ENCODE peak calls at places on chromosome 12, in seven cellular contexts. One of them, this sample, is unnamed.

GRCh38 chr12:51362307-51362706 is 15.8 kb upstream of the CELA1 start:
- DNase-seq in stimulated activated CD8-positive, alpha-beta memory T cell treated with anti-CD3 and anti-CD28 coated beads, Interleukin-2, amount 100 ng/mL, for 1 hour: no peak
- DNase-seq in ovary: no peak
- DNase-seq in fibroblast of mammary gland: no peak
- DNase-seq in T-helper 2 cell: no peak
- DNase-seq in activated naive CD4-positive, alpha-beta T cell treated with anti-CD3 and anti-CD28 coated beads, Interleukin-2, amount 10 ng/mL, durations not matched to agents 7 days and 5 days: no peak
- DNase-seq in left cardiac atrium: no peak
- DNase-seq in this sample: no peak

GRCh38 chr12:121996945-121997612 is 24.6 kb upstream of the BCL7A start:
- DNase-seq in stimulated activated CD8-positive, alpha-beta memory T cell treated with anti-CD3 and anti-CD28 coated beads, Interleukin-2, amount 100 ng/mL, for 1 hour: no peak
- DNase-seq in ovary: no peak
- DNase-seq in fibroblast of mammary gland: peak; percentile 46
- DNase-seq in T-helper 2 cell: no peak
- DNase-seq in activated naive CD4-positive, alpha-beta T cell treated with anti-CD3 and anti-CD28 coated beads, Interleukin-2, amount 10 ng/mL, durations not matched to agents 7 days and 5 days: no peak
- DNase-seq in left cardiac atrium: no peak
- DNase-seq in this sample: no peak

GRCh38 chr12:50401383-50402155 is 884 bp downstream of the LARP4 start:
- DNase-seq in stimulated activated CD8-positive, alpha-beta memory T cell treated with anti-CD3 and anti-CD28 coated beads, Interleukin-2, amount 100 ng/mL, for 1 hour: no peak
- DNase-seq in ovary: no peak
- DNase-seq in fibroblast of mammary gland: peak; percentile 69
- DNase-seq in T-helper 2 cell: no peak
- DNase-seq in activated naive CD4-positive, alpha-beta T cell treated with anti-CD3 and anti-CD28 coated beads, Interleukin-2, amount 10 ng/mL, durations not matched to agents 7 days and 5 days: no peak
- DNase-seq in left cardiac atrium: no peak
- DNase-seq in this sample: no peak

GRCh38 chr12:93378373-93379310 is 917 bp downstream of the NUDT4 start:
- DNase-seq in stimulated activated CD8-positive, alpha-beta memory T cell treated with anti-CD3 and anti-CD28 coated beads, Interleukin-2, amount 100 ng/mL, for 1 hour: peak; percentile 27
- DNase-seq in ovary: peak; percentile 47
- DNase-seq in fibroblast of mammary gland: peak; percentile 72
- DNase-seq in T-helper 2 cell: peak; percentile 41
- DNase-seq in activated naive CD4-positive, alpha-beta T cell treated with anti-CD3 and anti-CD28 coated beads, Interleukin-2, amount 10 ng/mL, durations not matched to agents 7 days and 5 days: peak; percentile 75
- DNase-seq in left cardiac atrium: peak; percentile 45
- DNase-seq in this sample: peak; percentile 73

GRCh38 chr12:57127710-57128518 is at the start of gene LRP1:
- DNase-seq in stimulated activated CD8-positive, alpha-beta memory T cell treated with anti-CD3 and anti-CD28 coated beads, Interleukin-2, amount 100 ng/mL, for 1 hour: peak; percentile 69
- DNase-seq in ovary: peak; percentile 94
- DNase-seq in fibroblast of mammary gland: peak; percentile 84
- DNase-seq in T-helper 2 cell: peak; percentile 71
- DNase-seq in activated naive CD4-positive, alpha-beta T cell treated with anti-CD3 and anti-CD28 coated beads, Interleukin-2, amount 10 ng/mL, durations not matched to agents 7 days and 5 days: peak; percentile 82
- DNase-seq in left cardiac atrium: peak; percentile 89
- DNase-seq in this sample: peak; percentile 71

GRCh38 chr12:98591209-98591608 is 2.3 kb upstream of the SLC25A3 start:
- DNase-seq in stimulated activated CD8-positive, alpha-beta memory T cell treated with anti-CD3 and anti-CD28 coated beads, Interleukin-2, amount 100 ng/mL, for 1 hour: no peak
- DNase-seq in ovary: no peak
- DNase-seq in fibroblast of mammary gland: no peak
- DNase-seq in T-helper 2 cell: no peak
- DNase-seq in activated naive CD4-positive, alpha-beta T cell treated with anti-CD3 and anti-CD28 coated beads, Interleukin-2, amount 10 ng/mL, durations not matched to agents 7 days and 5 days: no peak
- DNase-seq in left cardiac atrium: no peak
- DNase-seq in this sample: no peak

GRCh38 chr12:53182836-53183235 is 2.1 kb upstream of the CSAD start:
- DNase-seq in stimulated activated CD8-positive, alpha-beta memory T cell treated with anti-CD3 and anti-CD28 coated beads, Interleukin-2, amount 100 ng/mL, for 1 hour: no peak
- DNase-seq in ovary: no peak
- DNase-seq in fibroblast of mammary gland: peak; percentile 9
- DNase-seq in T-helper 2 cell: no peak
- DNase-seq in activated naive CD4-positive, alpha-beta T cell treated with anti-CD3 and anti-CD28 coated beads, Interleukin-2, amount 10 ng/mL, durations not matched to agents 7 days and 5 days: no peak
- DNase-seq in left cardiac atrium: no peak
- DNase-seq in this sample: no peak

GRCh38 chr12:546920-547845 is 87.4 kb downstream of the B4GALNT3 start:
- DNase-seq in stimulated activated CD8-positive, alpha-beta memory T cell treated with anti-CD3 and anti-CD28 coated beads, Interleukin-2, amount 100 ng/mL, for 1 hour: peak; percentile 45
- DNase-seq in ovary: peak; percentile 67
- DNase-seq in fibroblast of mammary gland: peak; percentile 30
- DNase-seq in T-helper 2 cell: peak; percentile 56
- DNase-seq in activated naive CD4-positive, alpha-beta T cell treated with anti-CD3 and anti-CD28 coated beads, Interleukin-2, amount 10 ng/mL, durations not matched to agents 7 days and 5 days: peak; percentile 74
- DNase-seq in left cardiac atrium: peak; percentile 72
- DNase-seq in this sample: peak; percentile 76

GRCh38 chr12:55996201-55996714 is 818 bp upstream of the SUOX start:
- DNase-seq in stimulated activated CD8-positive, alpha-beta memory T cell treated with anti-CD3 and anti-CD28 coated beads, Interleukin-2, amount 100 ng/mL, for 1 hour: peak; percentile 35
- DNase-seq in ovary: no peak
- DNase-seq in fibroblast of mammary gland: peak; percentile 73
- DNase-seq in T-helper 2 cell: peak; percentile 49
- DNase-seq in activated naive CD4-positive, alpha-beta T cell treated with anti-CD3 and anti-CD28 coated beads, Interleukin-2, amount 10 ng/mL, durations not matched to agents 7 days and 5 days: peak; percentile 77
- DNase-seq in left cardiac atrium: peak; percentile 34
- DNase-seq in this sample: peak; percentile 85

GRCh38 chr12:52263761-52264434 is 10.5 kb upstream of the KRT86 start:
- DNase-seq in stimulated activated CD8-positive, alpha-beta memory T cell treated with anti-CD3 and anti-CD28 coated beads, Interleukin-2, amount 100 ng/mL, for 1 hour: no peak
- DNase-seq in ovary: no peak
- DNase-seq in fibroblast of mammary gland: no peak
- DNase-seq in T-helper 2 cell: no peak
- DNase-seq in activated naive CD4-positive, alpha-beta T cell treated with anti-CD3 and anti-CD28 coated beads, Interleukin-2, amount 10 ng/mL, durations not matched to agents 7 days and 5 days: no peak
- DNase-seq in left cardiac atrium: no peak
- DNase-seq in this sample: no peak

GRCh38 chr12:52243774-52244614 is 11.0 kb downstream of the KRT7 start:
- DNase-seq in stimulated activated CD8-positive, alpha-beta memory T cell treated with anti-CD3 and anti-CD28 coated beads, Interleukin-2, amount 100 ng/mL, for 1 hour: peak; percentile 33
- DNase-seq in ovary: peak; percentile 55
- DNase-seq in fibroblast of mammary gland: peak; percentile 89
- DNase-seq in T-helper 2 cell: no peak
- DNase-seq in activated naive CD4-positive, alpha-beta T cell treated with anti-CD3 and anti-CD28 coated beads, Interleukin-2, amount 10 ng/mL, durations not matched to agents 7 days and 5 days: peak; percentile 77
- DNase-seq in left cardiac atrium: peak; percentile 84
- DNase-seq in this sample: peak; percentile 75

GRCh38 chr12:27434673-27435565 is 11.6 kb upstream of the SMCO2 start:
- DNase-seq in stimulated activated CD8-positive, alpha-beta memory T cell treated with anti-CD3 and anti-CD28 coated beads, Interleukin-2, amount 100 ng/mL, for 1 hour: no peak
- DNase-seq in ovary: peak; percentile 30
- DNase-seq in fibroblast of mammary gland: peak; percentile 10
- DNase-seq in T-helper 2 cell: no peak
- DNase-seq in activated naive CD4-positive, alpha-beta T cell treated with anti-CD3 and anti-CD28 coated beads, Interleukin-2, amount 10 ng/mL, durations not matched to agents 7 days and 5 days: peak; percentile 43
- DNase-seq in left cardiac atrium: no peak
- DNase-seq in this sample: peak; percentile 52

GRCh38 chr12:118611295-118611694 is 234.9 kb downstream of the SUDS3 start:
- DNase-seq in stimulated activated CD8-positive, alpha-beta memory T cell treated with anti-CD3 and anti-CD28 coated beads, Interleukin-2, amount 100 ng/mL, for 1 hour: no peak
- DNase-seq in ovary: no peak
- DNase-seq in fibroblast of mammary gland: no peak
- DNase-seq in T-helper 2 cell: no peak
- DNase-seq in activated naive CD4-positive, alpha-beta T cell treated with anti-CD3 and anti-CD28 coated beads, Interleukin-2, amount 10 ng/mL, durations not matched to agents 7 days and 5 days: no peak
- DNase-seq in left cardiac atrium: peak; percentile 28
- DNase-seq in this sample: no peak

GRCh38 chr12:121799175-121799841 is 4.5 kb upstream of the SETD1B start:
- DNase-seq in stimulated activated CD8-positive, alpha-beta memory T cell treated with anti-CD3 and anti-CD28 coated beads, Interleukin-2, amount 100 ng/mL, for 1 hour: no peak
- DNase-seq in ovary: no peak
- DNase-seq in fibroblast of mammary gland: peak; percentile 84
- DNase-seq in T-helper 2 cell: peak; percentile 45
- DNase-seq in activated naive CD4-positive, alpha-beta T cell treated with anti-CD3 and anti-CD28 coated beads, Interleukin-2, amount 10 ng/mL, durations not matched to agents 7 days and 5 days: peak; percentile 73
- DNase-seq in left cardiac atrium: peak; percentile 79
- DNase-seq in this sample: peak; percentile 73

GRCh38 chr12:105588126-105588525 is 257.6 kb downstream of the C12orf75 start:
- DNase-seq in stimulated activated CD8-positive, alpha-beta memory T cell treated with anti-CD3 and anti-CD28 coated beads, Interleukin-2, amount 100 ng/mL, for 1 hour: no peak
- DNase-seq in ovary: no peak
- DNase-seq in fibroblast of mammary gland: no peak
- DNase-seq in T-helper 2 cell: no peak
- DNase-seq in activated naive CD4-positive, alpha-beta T cell treated with anti-CD3 and anti-CD28 coated beads, Interleukin-2, amount 10 ng/mL, durations not matched to agents 7 days and 5 days: no peak
- DNase-seq in left cardiac atrium: no peak
- DNase-seq in this sample: no peak

GRCh38 chr12:28497889-28498411 is 307.7 kb downstream of the CCDC91 start:
- DNase-seq in stimulated activated CD8-positive, alpha-beta memory T cell treated with anti-CD3 and anti-CD28 coated beads, Interleukin-2, amount 100 ng/mL, for 1 hour: no peak
- DNase-seq in ovary: no peak
- DNase-seq in fibroblast of mammary gland: peak; percentile 35
- DNase-seq in T-helper 2 cell: no peak
- DNase-seq in activated naive CD4-positive, alpha-beta T cell treated with anti-CD3 and anti-CD28 coated beads, Interleukin-2, amount 10 ng/mL, durations not matched to agents 7 days and 5 days: no peak
- DNase-seq in left cardiac atrium: no peak
- DNase-seq in this sample: no peak

GRCh38 chr12:90991952-90992465 is 12.8 kb downstream of the EPYC start:
- DNase-seq in stimulated activated CD8-positive, alpha-beta memory T cell treated with anti-CD3 and anti-CD28 coated beads, Interleukin-2, amount 100 ng/mL, for 1 hour: no peak
- DNase-seq in ovary: no peak
- DNase-seq in fibroblast of mammary gland: no peak
- DNase-seq in T-helper 2 cell: no peak
- DNase-seq in activated naive CD4-positive, alpha-beta T cell treated with anti-CD3 and anti-CD28 coated beads, Interleukin-2, amount 10 ng/mL, durations not matched to agents 7 days and 5 days: no peak
- DNase-seq in left cardiac atrium: no peak
- DNase-seq in this sample: no peak

GRCh38 chr12:75135021-75135420 is 74.6 kb downstream of the KCNC2 start:
- DNase-seq in stimulated activated CD8-positive, alpha-beta memory T cell treated with anti-CD3 and anti-CD28 coated beads, Interleukin-2, amount 100 ng/mL, for 1 hour: no peak
- DNase-seq in ovary: no peak
- DNase-seq in fibroblast of mammary gland: no peak
- DNase-seq in T-helper 2 cell: no peak
- DNase-seq in activated naive CD4-positive, alpha-beta T cell treated with anti-CD3 and anti-CD28 coated beads, Interleukin-2, amount 10 ng/mL, durations not matched to agents 7 days and 5 days: no peak
- DNase-seq in left cardiac atrium: no peak
- DNase-seq in this sample: no peak

GRCh38 chr12:87469295-87469694 is 559.9 kb downstream of the C12orf50 start:
- DNase-seq in stimulated activated CD8-positive, alpha-beta memory T cell treated with anti-CD3 and anti-CD28 coated beads, Interleukin-2, amount 100 ng/mL, for 1 hour: no peak
- DNase-seq in ovary: no peak
- DNase-seq in fibroblast of mammary gland: no peak
- DNase-seq in T-helper 2 cell: no peak
- DNase-seq in activated naive CD4-positive, alpha-beta T cell treated with anti-CD3 and anti-CD28 coated beads, Interleukin-2, amount 10 ng/mL, durations not matched to agents 7 days and 5 days: no peak
- DNase-seq in left cardiac atrium: no peak
- DNase-seq in this sample: no peak

GRCh38 chr12:46351861-46352595 is 20.5 kb downstream of the SLC38A2 start:
- DNase-seq in stimulated activated CD8-positive, alpha-beta memory T cell treated with anti-CD3 and anti-CD28 coated beads, Interleukin-2, amount 100 ng/mL, for 1 hour: no peak
- DNase-seq in ovary: no peak
- DNase-seq in fibroblast of mammary gland: no peak
- DNase-seq in T-helper 2 cell: no peak
- DNase-seq in activated naive CD4-positive, alpha-beta T cell treated with anti-CD3 and anti-CD28 coated beads, Interleukin-2, amount 10 ng/mL, durations not matched to agents 7 days and 5 days: no peak
- DNase-seq in left cardiac atrium: no peak
- DNase-seq in this sample: no peak

GRCh38 chr12:108373111-108373510 is 34.0 kb upstream of the CMKLR1 start:
- DNase-seq in stimulated activated CD8-positive, alpha-beta memory T cell treated with anti-CD3 and anti-CD28 coated beads, Interleukin-2, amount 100 ng/mL, for 1 hour: no peak
- DNase-seq in ovary: no peak
- DNase-seq in fibroblast of mammary gland: no peak
- DNase-seq in T-helper 2 cell: no peak
- DNase-seq in activated naive CD4-positive, alpha-beta T cell treated with anti-CD3 and anti-CD28 coated beads, Interleukin-2, amount 10 ng/mL, durations not matched to agents 7 days and 5 days: no peak
- DNase-seq in left cardiac atrium: no peak
- DNase-seq in this sample: no peak

GRCh38 chr12:120980800-120981368 is 2.5 kb downstream of the HNF1A start:
- DNase-seq in stimulated activated CD8-positive, alpha-beta memory T cell treated with anti-CD3 and anti-CD28 coated beads, Interleukin-2, amount 100 ng/mL, for 1 hour: no peak
- DNase-seq in ovary: no peak
- DNase-seq in fibroblast of mammary gland: no peak
- DNase-seq in T-helper 2 cell: no peak
- DNase-seq in activated naive CD4-positive, alpha-beta T cell treated with anti-CD3 and anti-CD28 coated beads, Interleukin-2, amount 10 ng/mL, durations not matched to agents 7 days and 5 days: no peak
- DNase-seq in left cardiac atrium: no peak
- DNase-seq in this sample: no peak

GRCh38 chr12:125981610-125982253 is 916.5 kb downstream of the AACS start:
- DNase-seq in stimulated activated CD8-positive, alpha-beta memory T cell treated with anti-CD3 and anti-CD28 coated beads, Interleukin-2, amount 100 ng/mL, for 1 hour: no peak
- DNase-seq in ovary: no peak
- DNase-seq in fibroblast of mammary gland: no peak
- DNase-seq in T-helper 2 cell: no peak
- DNase-seq in activated naive CD4-positive, alpha-beta T cell treated with anti-CD3 and anti-CD28 coated beads, Interleukin-2, amount 10 ng/mL, durations not matched to agents 7 days and 5 days: no peak
- DNase-seq in left cardiac atrium: no peak
- DNase-seq in this sample: no peak